ENCODE peak calls at places on chromosomes 1 and 21, in six cellular contexts. H, Q, C, N, M and P are unnamed samples.

GRCh38 chr1:47784294-47784650 is 212.9 kb downstream of the TRABD2B start:
- DNase-seq in M (no peak), Q (no peak), H (no peak), C (no peak), N (no peak), P (no peak)

GRCh38 chr1:43524804-43525203 is 5.9 kb upstream of the PTPRF start:
- DNase-seq in M (no peak), H (no peak), N (no peak), Q (no peak), C (no peak), P (no peak)

GRCh38 chr1:17564458-17565393 is 25.2 kb downstream of the ARHGEF10L start:
- DNase-seq in M (peak; percentile 84), Q (no peak), H (no peak), C (peak; percentile 31), N (no peak), P (no peak)

GRCh38 chr1:96234299-96234698 is 487.3 kb upstream of the PTBP2 start:
- DNase-seq in M (peak; percentile 53), Q (peak; percentile 8), H (no peak), N (no peak), C (peak; percentile 60), P (no peak)

GRCh38 chr1:92736395-92736794 is 48.5 kb downstream of the EVI5 start:
- DNase-seq in M (no peak), H (no peak), Q (no peak), N (no peak), C (no peak), P (no peak)

GRCh38 chr1:23598424-23598823 is 39.1 kb upstream of the ID3 start:
- DNase-seq in H (no peak), Q (no peak), M (no peak), C (peak; percentile 87), N (no peak), P (no peak)

GRCh38 chr1:221837886-221838285 is 96.0 kb upstream of the DUSP10 start:
- DNase-seq in M (no peak), H (no peak), Q (no peak), C (no peak), N (no peak), P (no peak)

GRCh38 chr1:216666431-216666830 is 56.8 kb downstream of the ESRRG start:
- DNase-seq in Q (no peak), M (no peak), N (no peak), C (no peak), H (no peak), P (no peak)

GRCh38 chr1:167171286-167171929 is 49.3 kb upstream of the POU2F1 start:
- DNase-seq in M (no peak), Q (no peak), H (no peak), C (no peak), N (no peak), P (no peak)

GRCh38 chr1:24391882-24392603 is 21.5 kb downstream of the STPG1 start:
- DNase-seq in H (peak; percentile 63), M (peak; percentile 64), Q (peak; percentile 63), C (peak; percentile 60), N (peak; percentile 67), P (no peak)

GRCh38 chr21:44752701-44753235 is 41.4 kb upstream of the TSPEAR start:
- DNase-seq in M (no peak), C (no peak), Q (no peak), H (no peak), N (no peak), P (no peak)

GRCh38 chr1:227124461-227124860 is 184.4 kb downstream of the COQ8A start:
- DNase-seq in Q (no peak), H (no peak), N (no peak), M (no peak), C (no peak), P (no peak)

GRCh38 chr1:44798481-44799365 is 1.5 kb upstream of the PLK3 start:
- DNase-seq in N (peak; percentile 27), Q (no peak), H (no peak), C (no peak), M (no peak), P (no peak)

GRCh38 chr1:90768826-90769225 is 51.7 kb upstream of the BARHL2 start:
- DNase-seq in Q (no peak), M (no peak), C (no peak), N (no peak), H (no peak), P (no peak)

GRCh38 chr1:147539122-147539575 is 2.2 kb upstream of the BCL9 start:
- DNase-seq in N (no peak), H (peak; percentile 18), M (no peak), Q (peak; percentile 93), C (no peak), P (no peak)

GRCh38 chr1:40318970-40319621 is 2.0 kb upstream of the COL9A2 start:
- DNase-seq in N (no peak), C (no peak), H (no peak), Q (no peak), M (no peak), P (no peak)

GRCh38 chr1:9004031-9004730 is 22.0 kb downstream of the SLC2A7 start:
- DNase-seq in N (no peak), C (no peak), H (no peak), Q (no peak), M (no peak), P (no peak)

GRCh38 chr1:72433591-72433990 is 151.3 kb upstream of the NEGR1 start:
- DNase-seq in Q (no peak), H (no peak), C (no peak), M (no peak), N (no peak), P (no peak)

GRCh38 chr1:230158422-230159291 is 91.6 kb downstream of the GALNT2 start:
- DNase-seq in N (no peak), H (no peak), Q (no peak), C (peak; percentile 16), M (no peak), P (no peak)

GRCh38 chr21:35603471-35603870 is 456.9 kb downstream of the SETD4 start:
- DNase-seq in M (no peak), C (peak; percentile 78), H (no peak), Q (no peak), N (no peak), P (no peak)

GRCh38 chr1:172951728-172952365 is 98.9 kb downstream of the TNFSF18 start:
- DNase-seq in Q (no peak), N (no peak), H (no peak), C (no peak), M (no peak), P (no peak)

GRCh38 chr1:157352216-157352615 is 200.1 kb downstream of the FCRL5 start:
- DNase-seq in C (no peak), Q (no peak), H (no peak), N (no peak), M (no peak), P (no peak)

GRCh38 chr1:62180649-62181048 is 14.0 kb upstream of the L1TD1 start:
- DNase-seq in N (no peak), H (no peak), M (peak; percentile 36), C (no peak), Q (no peak), P (no peak)

GRCh38 chr1:227654858-227655752 is 80.0 kb downstream of the JMJD4 start:
- DNase-seq in H (no peak), N (no peak), C (no peak), M (no peak), Q (no peak), P (no peak)

GRCh38 chr21:38955495-38955894 is 149.8 kb downstream of the ETS2 start:
- DNase-seq in M (peak; percentile 39), C (no peak), N (peak; percentile 75), Q (peak; percentile 51), H (no peak), P (no peak)

GRCh38 chr1:23423415-23424170 is 955 bp downstream of the TCEA3 start:
- DNase-seq in H (no peak), M (peak; percentile 81), Q (no peak), C (no peak), N (peak; percentile 39), P (no peak)

GRCh38 chr1:114033219-114033706 is 54.0 kb downstream of the OLFML3 start:
- DNase-seq in Q (no peak), N (no peak), C (no peak), H (no peak), M (no peak), P (no peak)

GRCh38 chr1:167551359-167551758 is 2.2 kb downstream of the CREG1 start:
- DNase-seq in N (no peak), C (no peak), H (no peak), M (no peak), Q (no peak), P (no peak)

GRCh38 chr1:59672851-59673574 is 141.7 kb upstream of the HOOK1 start:
- DNase-seq in H (no peak), C (no peak), N (no peak), M (no peak), Q (peak; percentile 48), P (no peak)

GRCh38 chr1:5720484-5720883 is 271.7 kb downstream of the NPHP4 start:
- DNase-seq in M (peak; percentile 24), N (no peak), H (no peak), Q (no peak), C (no peak), P (no peak)

GRCh38 chr1:209850342-209850979 is 22.7 kb downstream of the UTP25 start:
- DNase-seq in H (peak; percentile 38), M (peak; percentile 36), N (peak; percentile 92), C (peak; percentile 80), Q (peak; percentile 85), P (no peak)

GRCh38 chr1:243819438-243819839 is 30.6 kb downstream of the AKT3 start:
- DNase-seq in C (no peak), Q (no peak), N (no peak), M (no peak), H (no peak), P (no peak)